ENCODE peak calls at places on chromosomes 6 and 20, in four cellular contexts. G, W, B and N are unnamed samples. For H3K4me1, the result is how much of the 10 kb centered on the place peaks cover.

GRCh38 chr20:15675151-15675550 is 898.1 kb downstream of the KIF16B start:
- DNase-seq in G (no peak), W (no peak), B (no peak), N (no peak)

GRCh38 chr6:135325624-135326424 is 144.7 kb downstream of the MYB start:
- DNase-seq in G (no peak), W (no peak), B (no peak), N (no peak)

GRCh38 chr6:33744001-33744848 is 2.5 kb downstream of the IP6K3 start:
- DNase-seq in G (peak), W (peak), B (peak), N (no peak)

GRCh38 chr6:29926795-29927427 is 15.4 kb upstream of the HLA-A start:
- DNase-seq in G (peak), W (peak), B (peak), N (peak)

GRCh38 chr6:113786168-113786567 is 71.0 kb upstream of the MARCKS start:
- DNase-seq in G (no peak), W (no peak), B (no peak), N (no peak)

GRCh38 chr20:52493177-52493711 is 301.7 kb upstream of the ZFP64 start:
- DNase-seq in G (no peak), W (no peak), B (no peak), N (no peak)

GRCh38 chr6:119565893-119566292 is 216.3 kb upstream of the MAN1A1 start:
- DNase-seq in G (no peak), W (no peak), B (no peak), N (no peak)

GRCh38 chr6:166830185-166830890 is 126.0 kb downstream of the RNASET2 start:
- DNase-seq in G (no peak), W (no peak), B (no peak), N (no peak)

GRCh38 chr6:156890627-156891300 is 113.6 kb downstream of the ARID1B start:
- DNase-seq in G (no peak), W (no peak), B (no peak), N (no peak)

GRCh38 chr6:70176853-70177550 is 125.9 kb downstream of the COL9A1 start:
- DNase-seq in G (no peak), W (no peak), B (no peak), N (no peak)

GRCh38 chr6:163457637-163458561 is 43.4 kb downstream of the QKI start:
- DNase-seq in G (no peak), W (peak), B (no peak), N (no peak)

GRCh38 chr6:108002365-108003221 is 44.6 kb upstream of the SEC63 start:
- DNase-seq in G (no peak), W (peak), B (no peak), N (no peak)

GRCh38 chr6:169239181-169239580 is 14.5 kb downstream of the THBS2 start:
- DNase-seq in G (no peak), W (no peak), B (no peak), N (no peak)

GRCh38 chr20:25148181-25148981 is 47.1 kb upstream of the ENTPD6 start:
- DNase-seq in G (peak), W (no peak), B (peak), N (no peak)

GRCh38 chr20:42961771-42962170 is 227.9 kb downstream of the PTPRT start:
- DNase-seq in G (no peak), W (no peak), B (no peak), N (no peak)

DNA sequence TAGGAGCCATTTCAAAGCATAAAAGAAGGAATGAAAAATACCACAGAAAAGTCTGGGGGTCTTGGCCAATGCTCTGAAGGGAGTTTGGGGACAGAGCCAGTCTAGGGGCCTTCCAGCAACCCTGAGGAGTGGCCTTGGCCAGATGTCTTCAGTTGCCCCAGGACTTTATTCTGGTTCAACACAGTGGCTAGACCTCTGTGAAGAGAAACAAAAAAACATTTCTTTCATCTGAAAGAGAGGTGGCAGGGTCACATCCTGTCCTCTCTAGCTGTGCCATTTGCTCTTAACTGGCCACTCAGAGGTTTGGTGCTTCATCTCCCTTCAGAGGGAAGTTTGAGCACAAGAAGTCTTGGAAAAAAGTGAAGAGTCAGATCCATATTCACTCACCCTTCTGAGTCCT is 660.2 kb upstream of the GJE1 start:
- DNase-seq in G (no peak), W (no peak), B (no peak), N (no peak)
- H3K4me1 ChIP-seq in G (under half), W (under half), B (under half), N (under half)

GRCh38 chr20:32240220-32240619 is 32.5 kb downstream of the POFUT1 start:
- DNase-seq in G (no peak), W (no peak), B (no peak), N (no peak)
- TF ChIP-seq CTCF in G (no peak), W (no peak), B (no peak), N (no peak)

GRCh38 chr6:136783495-136784270 is 8.6 kb downstream of the MAP3K5 start:
- DNase-seq in G (peak), W (no peak), B (no peak), N (no peak)
- H3K27ac ChIP-seq in G (peak), W (no peak), B (no peak), N (peak)

DNA sequence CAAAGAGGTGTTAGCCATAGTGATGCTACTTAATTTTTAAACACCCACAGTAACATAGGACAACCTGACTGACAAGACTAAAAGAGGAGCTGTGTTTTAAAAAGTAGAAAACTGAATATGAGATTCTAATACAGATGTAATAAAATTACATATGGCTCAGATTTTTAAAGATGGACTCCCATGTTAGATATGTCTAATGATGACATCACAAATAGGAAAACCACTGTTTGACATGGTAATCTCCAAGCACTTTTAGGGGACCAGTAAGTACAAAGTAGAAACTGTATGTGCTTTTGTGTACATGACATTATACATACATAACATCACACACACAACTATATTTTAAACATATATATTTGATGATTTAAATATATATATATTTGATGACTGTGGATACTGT is 16.8 kb downstream of the GCLC start:
- DNase-seq in G (no peak), W (no peak), B (no peak), N (no peak)
- H3K4me1 ChIP-seq in G (half or more), W (half or more), B (under half), N (under half)

DNA sequence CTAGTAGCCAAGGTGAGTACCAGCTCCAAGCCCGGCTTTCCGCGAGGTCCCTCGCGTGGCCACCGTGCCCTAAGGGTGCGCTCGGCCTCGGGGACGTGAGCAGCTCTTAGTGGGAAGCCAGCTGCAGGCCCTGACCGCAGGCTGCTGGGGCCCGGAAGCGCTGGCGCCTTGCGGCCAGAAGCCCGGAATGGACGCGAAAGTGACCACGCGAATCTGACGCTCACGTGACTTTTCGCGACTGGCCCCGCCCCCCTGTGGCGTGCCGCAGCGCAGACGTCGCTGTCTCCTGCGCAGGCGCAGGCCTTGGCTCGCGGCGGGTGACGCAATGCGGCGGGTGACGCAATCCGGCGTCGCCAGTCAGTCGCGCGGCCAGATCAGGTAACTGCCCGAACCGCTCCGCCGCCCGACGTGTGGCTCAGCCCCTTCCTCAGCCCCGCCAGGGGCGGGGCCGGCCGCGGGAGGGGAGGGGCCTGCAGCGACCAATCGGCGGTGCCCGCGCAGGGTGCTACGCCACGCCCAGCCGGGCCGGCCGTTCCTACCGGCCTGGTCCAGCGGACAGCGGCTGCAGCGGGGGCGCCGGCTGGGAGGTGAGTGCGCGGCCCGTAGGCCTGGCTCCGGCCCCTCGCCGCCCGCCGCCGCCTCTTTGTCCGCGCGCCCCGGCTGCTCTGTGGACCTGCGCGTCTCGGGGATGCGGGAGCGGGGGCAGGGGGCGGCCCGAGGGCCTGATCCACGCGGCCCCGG is at the start of gene GZF1:
- DNase-seq in G (peak), W (peak), B (peak), N (peak)
- TF ChIP-seq CTCF in G (peak), W (peak), B (peak), N (no peak)

GRCh38 chr20:62321978-62322377 is 19.2 kb downstream of the ADRM1 start:
- DNase-seq in G (no peak), W (no peak), B (no peak), N (no peak)

GRCh38 chr20:62322428-62323073 is 19.8 kb downstream of the ADRM1 start:
- DNase-seq in G (no peak), W (no peak), B (no peak), N (no peak)

GRCh38 chr20:62323980-62324906 is 21.4 kb downstream of the ADRM1 start:
- DNase-seq in G (no peak), W (no peak), B (no peak), N (no peak)

GRCh38 chr20:62321521-62321948 is 18.7 kb downstream of the ADRM1 start:
- DNase-seq in G (no peak), W (no peak), B (no peak), N (no peak)

DNA sequence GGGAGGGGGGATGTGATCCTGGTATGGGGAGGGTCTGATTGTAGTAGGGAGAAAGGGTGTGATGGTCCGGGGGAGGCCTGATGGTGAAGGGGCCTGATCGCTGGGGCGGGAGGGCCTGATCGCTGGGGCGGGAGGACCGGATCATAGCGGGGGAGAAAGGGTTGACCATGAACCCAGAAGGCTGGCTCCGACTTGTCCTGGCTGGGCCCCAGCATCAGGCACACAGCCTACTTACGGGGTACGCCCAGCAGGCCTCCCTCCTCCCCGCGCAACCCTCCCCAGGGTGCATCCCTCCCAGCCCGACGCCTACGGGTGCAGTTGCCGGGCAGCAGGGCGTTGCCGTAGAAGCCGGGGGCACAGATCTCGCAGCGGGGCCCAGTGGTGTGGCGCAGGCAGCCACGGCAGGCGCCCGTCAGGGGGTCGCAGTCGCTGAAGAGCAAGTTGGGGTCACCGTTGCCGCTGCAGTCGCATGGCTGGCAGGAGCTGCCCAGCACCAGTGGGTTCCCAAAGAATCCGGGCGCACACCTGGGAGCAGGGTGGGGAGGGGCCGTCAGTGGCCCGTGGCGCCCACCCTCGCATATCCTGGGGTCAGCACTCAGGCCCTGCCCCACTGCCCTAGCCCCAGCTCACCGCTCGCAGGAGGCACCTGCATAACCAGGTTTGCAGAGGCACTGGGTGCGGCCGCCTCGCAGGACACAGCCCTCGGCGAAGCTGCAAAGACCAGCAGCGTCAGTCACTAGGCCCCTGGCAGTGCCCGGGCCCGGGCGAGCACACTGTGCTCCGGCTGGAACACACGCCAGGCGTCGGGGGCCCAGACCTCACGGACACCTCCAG is 20.6 kb downstream of the ADRM1 start:
- DNase-seq in G (no peak), W (no peak), B (no peak), N (no peak)
- H3K27ac ChIP-seq in G (no peak), W (no peak), B (no peak), N (peak)

GRCh38 chr6:35047265-35048011 is 93.7 kb downstream of the TCP11 start:
- DNase-seq in G (no peak), W (no peak), B (no peak), N (no peak)
- H3K4me1 ChIP-seq in G (half or more), W (under half), B (under half), N (half or more)

DNA sequence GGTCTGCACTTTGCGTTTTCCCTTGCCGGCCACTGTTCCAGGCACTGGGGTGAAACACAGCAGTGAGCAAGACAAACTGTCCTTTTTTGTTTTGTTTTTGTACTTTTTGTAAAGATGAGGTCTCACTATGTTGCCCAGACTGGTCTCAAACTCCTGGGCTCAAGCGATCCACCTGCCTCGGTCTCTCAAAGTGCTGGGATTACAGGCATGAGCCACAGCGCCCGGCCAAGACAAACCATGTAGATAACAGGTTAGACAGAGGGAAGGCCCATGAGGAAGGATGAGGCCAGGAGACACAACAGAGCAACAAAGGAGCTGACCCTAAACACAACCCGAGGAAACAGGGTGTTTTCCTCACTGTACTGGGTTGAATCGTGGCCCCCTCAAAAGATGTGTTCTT is 165.4 kb downstream of the NFATC2 start:
- DNase-seq in G (no peak), W (no peak), B (no peak), N (no peak)
- TF ChIP-seq CTCF in G (no peak), W (no peak), B (no peak), N (no peak)

GRCh38 chr6:138588805-138589434 is 89.6 kb upstream of the NHSL1 start:
- DNase-seq in G (peak), W (no peak), B (peak), N (no peak)
- H3K27ac ChIP-seq in G (no peak), W (no peak), B (no peak), N (no peak)

DNA sequence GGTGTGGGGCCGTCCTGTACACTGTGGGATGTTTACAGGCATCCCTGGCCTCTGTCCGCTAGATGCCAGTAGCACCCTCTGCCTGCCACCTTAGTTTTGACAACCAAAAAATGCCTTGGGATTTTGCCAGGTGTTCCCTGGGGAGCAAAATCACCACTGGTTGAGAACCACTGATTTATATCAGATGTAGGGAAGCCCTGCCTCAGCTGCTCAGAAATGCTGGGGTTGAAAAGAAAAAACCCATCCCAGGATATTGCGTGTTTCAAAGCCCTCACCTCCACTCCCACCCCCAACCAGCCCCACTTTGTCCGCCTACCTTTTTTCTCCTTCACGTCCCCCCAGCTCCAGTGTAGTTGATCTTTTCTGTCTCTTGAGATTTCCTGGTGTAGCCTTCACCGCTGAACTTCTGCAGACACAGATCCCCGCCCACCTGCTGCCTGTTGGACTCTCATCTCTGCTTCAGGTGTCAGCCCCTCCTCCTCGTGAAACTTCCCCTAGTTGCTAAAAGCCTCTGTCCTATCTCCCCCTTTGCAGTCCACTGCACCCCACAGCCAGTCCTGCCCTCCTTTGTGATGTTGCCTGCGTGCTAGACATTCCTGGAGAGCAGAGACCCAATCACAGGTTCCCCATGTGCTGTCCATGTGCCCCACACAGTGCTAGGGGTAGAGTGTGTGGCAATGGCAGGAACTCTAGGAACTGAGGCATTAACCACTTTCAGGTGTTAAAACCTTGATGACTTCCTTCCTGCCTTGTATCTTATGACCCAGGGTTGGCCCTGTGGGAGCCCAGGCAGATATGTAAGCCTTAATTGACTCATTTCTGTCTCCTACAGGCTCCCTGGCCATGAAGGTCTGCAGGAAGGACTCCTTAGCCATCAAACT is 98.9 kb downstream of the TBC1D7 start:
- DNase-seq in G (no peak), W (no peak), B (no peak), N (no peak)
- H3K4me1 ChIP-seq in G (under half), W (under half), B (under half), N (under half)